ENCODE peak calls at places on chromosomes 12 and 14, in eight cellular contexts. L is anterior cingulate cortex, N is T-helper 2 cell, Z is HTR-8/SVneo, M is HS-27A, Q is NCI-H345, W is mucosa of gallbladder, P is brain microvascular endothelial cell. O is an unnamed sample.

GRCh38 chr12:52771088-52771487 is 6.1 kb downstream of the KRT76 start:
- DNase-seq in L (no peak), N (no peak), Z (no peak), M (no peak), Q (no peak), W (no peak), P (no peak), O (no peak)

GRCh38 chr14:55533960-55534359 is 46.0 kb upstream of the KTN1 start:
- DNase-seq in L (no peak), N (no peak), Z (no peak), M (no peak), Q (no peak), W (no peak), P (no peak), O (no peak)

GRCh38 chr12:38921025-38921677 is 15.8 kb upstream of the CPNE8 start:
- DNase-seq in L (no peak), N (peak), Z (peak), M (peak), Q (peak), W (peak), P (peak), O (peak)

GRCh38 chr12:74242088-74242487 is 295.5 kb upstream of the ATXN7L3B start:
- DNase-seq in L (no peak), N (no peak), Z (no peak), M (no peak), Q (no peak), W (no peak), P (no peak), O (no peak)

GRCh38 chr12:114186241-114187002 is 219.5 kb downstream of the TBX5 start:
- DNase-seq in L (peak), N (no peak), Z (no peak), M (no peak), Q (peak), W (no peak), P (no peak), O (no peak)

GRCh38 chr14:86739761-86740160 is 1209.8 kb downstream of the FLRT2 start:
- DNase-seq in L (no peak), N (no peak), Z (no peak), M (no peak), Q (no peak), W (no peak), P (no peak), O (no peak)

GRCh38 chr12:104526320-104526719 is 69.6 kb downstream of the CHST11 start:
- DNase-seq in L (no peak), N (no peak), Z (no peak), M (no peak), Q (no peak), W (no peak), P (no peak), O (peak)

GRCh38 chr12:120771097-120771496 is 45.5 kb downstream of the ACADS start:
- DNase-seq in L (no peak), N (no peak), Z (no peak), M (no peak), Q (no peak), W (no peak), P (no peak), O (no peak)

GRCh38 chr14:96634481-96634880 is 132.3 kb downstream of the PAPOLA start:
- DNase-seq in L (no peak), N (no peak), Z (no peak), M (no peak), Q (no peak), W (peak), P (no peak), O (no peak)